ENCODE peak calls at places on chromosome 1, in four cellular contexts. A is neural crest cell, P is left lung, H is GM12891. S is an unnamed sample.

GRCh38 chr1:7218210-7218832 is 433.1 kb downstream of the CAMTA1 start:
- DNase-seq in A (peak), P (no peak), H (peak), S (no peak)

GRCh38 chr1:187891993-187892392 is 1063.2 kb downstream of the PLA2G4A start:
- DNase-seq in A (no peak), P (no peak), H (no peak), S (no peak)

GRCh38 chr1:2258122-2258812 is 30.1 kb downstream of the SKI start:
- DNase-seq in A (no peak), P (peak), H (no peak), S (no peak)

GRCh38 chr1:93828437-93828756 is 50.6 kb downstream of the DNTTIP2 start:
- DNase-seq in A (no peak), P (no peak), H (no peak), S (no peak)

GRCh38 chr1:9294910-9295636 is 2.4 kb downstream of the SPSB1 start:
- DNase-seq in A (no peak), P (no peak), H (no peak), S (no peak)

GRCh38 chr1:101953623-101954022 is 43.1 kb downstream of the OLFM3 start:
- DNase-seq in A (no peak), P (no peak), H (no peak), S (no peak)

GRCh38 chr1:2231667-2232254 is 3.6 kb downstream of the SKI start:
- DNase-seq in A (peak), P (peak), H (no peak), S (no peak)

GRCh38 chr1:248871837-248872401 is 13.0 kb upstream of the ZNF692 start:
- DNase-seq in A (no peak), P (no peak), H (no peak), S (no peak)

GRCh38 chr1:24427469-24427862 is 11.9 kb downstream of the NIPAL3 start:
- DNase-seq in A (no peak), P (no peak), H (no peak), S (no peak)

GRCh38 chr1:33234131-33234530 is 22.2 kb upstream of the ZNF362 start:
- DNase-seq in A (no peak), P (no peak), H (no peak), S (no peak)

GRCh38 chr1:198443374-198444233 is 96.9 kb downstream of the ATP6V1G3 start:
- DNase-seq in A (no peak), P (no peak), H (no peak), S (no peak)

GRCh38 chr1:109151591-109151990 is 37.7 kb downstream of the ELAPOR1 start:
- DNase-seq in A (no peak), P (no peak), H (no peak), S (no peak)

GRCh38 chr1:174966000-174966572 is 33.7 kb upstream of the CACYBP start:
- DNase-seq in A (no peak), P (no peak), H (no peak), S (no peak)

GRCh38 chr1:40030528-40031135 is 9.9 kb upstream of the CAP1 start:
- DNase-seq in A (no peak), P (no peak), H (no peak), S (no peak)

GRCh38 chr1:17661546-17662157 is 93.5 kb upstream of the ACTL8 start:
- DNase-seq in A (peak), P (no peak), H (peak), S (no peak)

GRCh38 chr1:161772397-161772796 is 6.3 kb downstream of the ATF6 start:
- DNase-seq in A (no peak), P (no peak), H (no peak), S (no peak)

GRCh38 chr1:69312055-69312732 is 255.5 kb upstream of the LRRC7 start:
- DNase-seq in A (no peak), P (peak), H (no peak), S (no peak)

GRCh38 chr1:243470492-243470891 is 214.7 kb downstream of the SDCCAG8 start:
- DNase-seq in A (no peak), P (no peak), H (no peak), S (no peak)

GRCh38 chr1:3695326-3696217 is 43.3 kb downstream of the TP73 start:
- DNase-seq in A (peak), P (peak), H (peak), S (no peak)

GRCh38 chr1:16383917-16384316 is 16.9 kb downstream of the SZRD1 start:
- DNase-seq in A (no peak), P (no peak), H (no peak), S (no peak)

GRCh38 chr1:166840309-166841302 is 1.3 kb downstream of the POGK start:
- DNase-seq in A (no peak), P (peak), H (no peak), S (no peak)

GRCh38 chr1:17229379-17229778 is 19.5 kb upstream of the PADI3 start:
- DNase-seq in A (no peak), P (no peak), H (no peak), S (no peak)

GRCh38 chr1:247332901-247333361 is 1.3 kb upstream of the ZNF496 start:
- DNase-seq in A (no peak), P (no peak), H (no peak), S (no peak)

GRCh38 chr1:224565186-224565585 is 50.9 kb upstream of the CNIH3 start:
- DNase-seq in A (no peak), P (no peak), H (no peak), S (no peak)

GRCh38 chr1:201546093-201546492 is 7.2 kb downstream of the NAV1 start:
- DNase-seq in A (no peak), P (no peak), H (no peak), S (peak)

GRCh38 chr1:231705860-231706553 is 79.4 kb downstream of the DISC1 start:
- DNase-seq in A (no peak), P (no peak), H (no peak), S (no peak)

GRCh38 chr1:207017615-207018559 is 14.7 kb downstream of the C1orf116 start:
- DNase-seq in A (no peak), P (no peak), H (no peak), S (no peak)

GRCh38 chr1:119686661-119687060 is 25.1 kb upstream of the PHGDH start:
- DNase-seq in A (no peak), P (no peak), H (no peak), S (no peak)

GRCh38 chr1:90964444-90965035 is 57.3 kb downstream of the ZNF644 start:
- DNase-seq in A (no peak), P (no peak), H (no peak), S (no peak)

GRCh38 chr1:174021611-174022079 is 512 bp downstream of the RC3H1 start:
- DNase-seq in A (no peak), P (peak), H (peak), S (no peak)

GRCh38 chr1:170483041-170483440 is 48.9 kb upstream of the GORAB start:
- DNase-seq in A (no peak), P (no peak), H (no peak), S (no peak)

GRCh38 chr1:115314765-115315164 is 23.3 kb downstream of the NGF start:
- DNase-seq in A (no peak), P (no peak), H (no peak), S (no peak)

GRCh38 chr1:1358433-1359201 is at the start of gene MXRA8:
- DNase-seq in A (no peak), P (peak), H (no peak), S (no peak)

GRCh38 chr1:54413295-54413694 is 7.1 kb upstream of the SSBP3 start:
- DNase-seq in A (no peak), P (no peak), H (no peak), S (no peak)

GRCh38 chr1:225823811-225824261 is 13.9 kb downstream of the EPHX1 start:
- DNase-seq in A (no peak), P (no peak), H (no peak), S (no peak)

GRCh38 chr1:202160377-202160940 is at the start of gene PTPN7:
- DNase-seq in A (no peak), P (peak), H (peak), S (peak)

GRCh38 chr1:47767741-47768100 is 229.5 kb downstream of the TRABD2B start:
- DNase-seq in A (no peak), P (no peak), H (no peak), S (no peak)